ENCODE peak calls at places on chromosomes 1 and 21, in seven cellular contexts. S is kidney glomerular epithelial cell; D is activated naive CD4-positive, alpha-beta T cell treated with anti-CD3 and anti-CD28 coated beads, Interleukin-2, amount 50 U/mL, for 16 hours; Q is tibial nerve; V is progenitor cell of endocrine pancreas; J is activated T-helper 9 cell treated with anti-CD3 and anti-CD28 coated beads, Interleukin-2, amount 50 U/mL, for 16 hours; N is stimulated activated CD4-positive, alpha-beta T cell treated with anti-CD3 and anti-CD28 coated beads, Interleukin-12 subunit alpha, Interleukin-12 subunit beta, amount 100 ng/mL, for 4 hours. Y is an unnamed sample.

GRCh38 chr1:217717959-217718358 is 86.8 kb downstream of the SPATA17 start:
- DNase-seq in S (peak; percentile 69), D (no peak), Q (no peak), V (no peak), J (no peak), N (no peak), Y (no peak)

GRCh38 chr21:36021251-36021837 is 39.0 kb downstream of the SETD4 start:
- DNase-seq in S (no peak), D (no peak), Q (no peak), V (no peak), J (no peak), N (no peak), Y (no peak)

GRCh38 chr1:76659171-76659940 is 207.9 kb upstream of the ST6GALNAC5 start:
- DNase-seq in S (no peak), D (no peak), Q (no peak), V (no peak), J (no peak), N (no peak), Y (no peak)

GRCh38 chr1:200279810-200280411 is 129.9 kb downstream of the ZNF281 start:
- DNase-seq in S (peak; percentile 22), D (no peak), Q (no peak), V (peak; percentile 13), J (no peak), N (no peak), Y (no peak)

GRCh38 chr21:43340491-43341348 is 86.2 kb downstream of the SIK1 start:
- DNase-seq in S (peak; percentile 67), D (no peak), Q (no peak), V (no peak), J (no peak), N (no peak), Y (no peak)

GRCh38 chr1:107726860-107727259 is 238.1 kb downstream of the VAV3 start:
- DNase-seq in S (no peak), D (no peak), Q (no peak), V (no peak), J (no peak), N (no peak), Y (no peak)

GRCh38 chr1:169483500-169483966 is 2.2 kb downstream of the SLC19A2 start:
- DNase-seq in S (no peak), D (no peak), Q (no peak), V (no peak), J (no peak), N (no peak), Y (no peak)

GRCh38 chr1:29438991-29439390 is 202.7 kb downstream of the PTPRU start:
- DNase-seq in S (no peak), D (no peak), Q (no peak), V (no peak), J (no peak), N (no peak), Y (no peak)

GRCh38 chr1:183365093-183365492 is 53.1 kb downstream of the NMNAT2 start:
- DNase-seq in S (no peak), D (no peak), Q (no peak), V (no peak), J (no peak), N (no peak), Y (no peak)

GRCh38 chr1:1630965-1631792 is 794 bp upstream of the MMP23B start:
- DNase-seq in S (no peak), D (peak; percentile 24), Q (no peak), V (no peak), J (no peak), N (no peak), Y (peak; percentile 31)

GRCh38 chr1:155022927-155023236 is 10.7 kb downstream of the DCST2 start:
- DNase-seq in S (no peak), D (no peak), Q (no peak), V (no peak), J (no peak), N (no peak), Y (no peak)

GRCh38 chr1:204384636-204385354 is 25.1 kb upstream of the PLEKHA6 start:
- DNase-seq in S (peak; percentile 31), D (no peak), Q (no peak), V (no peak), J (no peak), N (no peak), Y (no peak)

GRCh38 chr1:224045556-224045955 is 68.4 kb upstream of the FBXO28 start:
- DNase-seq in S (no peak), D (no peak), Q (no peak), V (no peak), J (no peak), N (no peak), Y (no peak)

GRCh38 chr1:156591432-156592157 is at the start of gene NAXE:
- DNase-seq in S (peak; percentile 8), D (peak; percentile 74), Q (peak; percentile 53), V (peak; percentile 63), J (peak; percentile 53), N (peak; percentile 71), Y (peak; percentile 57)

GRCh38 chr1:11483581-11484320 is 4.8 kb downstream of the DISP3 start:
- DNase-seq in S (no peak), D (no peak), Q (no peak), V (no peak), J (no peak), N (no peak), Y (no peak)

GRCh38 chr1:235417101-235417697 is 50.0 kb downstream of the TBCE start:
- DNase-seq in S (peak; percentile 44), D (peak; percentile 53), Q (peak; percentile 52), V (peak; percentile 47), J (peak; percentile 24), N (peak; percentile 50), Y (no peak)

GRCh38 chr21:44434568-44434925 is 20.8 kb upstream of the LRRC3 start:
- DNase-seq in S (no peak), D (no peak), Q (no peak), V (peak; percentile 1), J (no peak), N (no peak), Y (peak; percentile 39)

GRCh38 chr1:27536767-27537166 is 46.8 kb upstream of the WASF2 start:
- DNase-seq in S (peak; percentile 79), D (no peak), Q (no peak), V (no peak), J (no peak), N (no peak), Y (no peak)

GRCh38 chr1:52403566-52404115 is 582 bp downstream of the ORC1 start:
- DNase-seq in S (peak; percentile 14), D (peak; percentile 55), Q (no peak), V (no peak), J (peak; percentile 19), N (peak; percentile 20), Y (peak; percentile 56)

GRCh38 chr1:145747398-145748247 is 28.3 kb downstream of the CD160 start:
- DNase-seq in S (no peak), D (no peak), Q (no peak), V (no peak), J (no peak), N (no peak), Y (no peak)

GRCh38 chr1:244968431-244968830 is 104.1 kb upstream of the HNRNPU start:
- DNase-seq in S (no peak), D (no peak), Q (no peak), V (no peak), J (no peak), N (no peak), Y (no peak)

GRCh38 chr1:212518188-212518951 is 85.7 kb downstream of the NENF start:
- DNase-seq in S (no peak), D (no peak), Q (no peak), V (no peak), J (no peak), N (no peak), Y (no peak)

GRCh38 chr1:224864006-224864405 is 65.5 kb upstream of the DNAH14 start:
- DNase-seq in S (no peak), D (no peak), Q (no peak), V (no peak), J (no peak), N (no peak), Y (no peak)

GRCh38 chr1:10857689-10858088 is 61.2 kb upstream of the CASZ1 start:
- DNase-seq in S (no peak), D (no peak), Q (no peak), V (no peak), J (no peak), N (no peak), Y (no peak)

GRCh38 chr1:60149254-60149653 is 75.7 kb upstream of the C1orf87 start:
- DNase-seq in S (no peak), D (no peak), Q (no peak), V (no peak), J (no peak), N (no peak), Y (no peak)

GRCh38 chr1:197178998-197179397 is 32.5 kb upstream of the ASPM start:
- DNase-seq in S (peak; percentile 50), D (no peak), Q (no peak), V (no peak), J (no peak), N (no peak), Y (no peak)

GRCh38 chr1:218811497-218811896 is 362.2 kb upstream of the LYPLAL1 start:
- DNase-seq in S (no peak), D (no peak), Q (no peak), V (no peak), J (no peak), N (no peak), Y (no peak)

GRCh38 chr21:43733529-43734071 is 14.7 kb downstream of the PDXK start:
- DNase-seq in S (peak; percentile 35), D (no peak), Q (peak; percentile 63), V (no peak), J (peak; percentile 40), N (no peak), Y (no peak)

GRCh38 chr21:23452384-23453083 is 2154.7 kb downstream of the MRPL39 start:
- DNase-seq in S (peak; percentile 32), D (no peak), Q (no peak), V (peak; percentile 19), J (no peak), N (no peak), Y (no peak)

GRCh38 chr1:226973898-226974543 is 33.9 kb downstream of the COQ8A start:
- DNase-seq in S (no peak), D (no peak), Q (no peak), V (no peak), J (no peak), N (no peak), Y (peak; percentile 28)

GRCh38 chr1:29673669-29674624 is 437.6 kb downstream of the PTPRU start:
- DNase-seq in S (no peak), D (no peak), Q (no peak), V (peak; percentile 6), J (no peak), N (no peak), Y (no peak)

GRCh38 chr1:39841429-39841828 is 41.9 kb downstream of the TRIT1 start:
- DNase-seq in S (no peak), D (no peak), Q (no peak), V (no peak), J (no peak), N (no peak), Y (no peak)

GRCh38 chr1:167488786-167489185 is 29.5 kb downstream of the CD247 start:
- DNase-seq in S (no peak), D (no peak), Q (no peak), V (no peak), J (no peak), N (no peak), Y (no peak)

GRCh38 chr1:209335090-209335692 is 248.3 kb upstream of the CAMK1G start:
- DNase-seq in S (no peak), D (no peak), Q (no peak), V (peak; percentile 14), J (no peak), N (no peak), Y (no peak)